ENCODE peak calls at places on chromosomes 5 and 9, in seven cellular contexts. G is activated CD4-positive, alpha-beta T cell treated with anti-CD3 and anti-CD28 coated beads for 36 hours; B is ACHN; M is NAMALWA; O is RWPE1; X is RPMI7951; H is stimulated activated CD8-positive, alpha-beta memory T cell treated with anti-CD3 and anti-CD28 coated beads, Interleukin-4, amount 100 ng/mL, for 4 hours. Z is an unnamed sample.
A peak's percentile ranks its signal among the peaks of the same experiment; 100 is the strongest.

GRCh38 chr5:95969646-95970358 is 8.2 kb upstream of the ELL2 start:
- DNase-seq in G (no peak), B (no peak), M (no peak), O (no peak), X (no peak), H (no peak), Z (no peak)

GRCh38 chr5:146290318-146290717 is 48.3 kb upstream of the POU4F3 start:
- DNase-seq in G (no peak), B (no peak), M (peak; percentile 14), O (no peak), X (no peak), H (no peak), Z (no peak)

GRCh38 chr5:132011561-132012384 is at the start of gene ACSL6:
- DNase-seq in G (peak; percentile 65), B (peak; percentile 8), M (no peak), O (peak; percentile 49), X (no peak), H (no peak), Z (peak; percentile 16)

GRCh38 chr5:119270121-119270565 is 85.7 kb upstream of the TNFAIP8 start:
- DNase-seq in G (no peak), B (no peak), M (no peak), O (no peak), X (no peak), H (no peak), Z (no peak)

GRCh38 chr5:67267522-67268232 is 71.1 kb upstream of the CD180 start:
- DNase-seq in G (no peak), B (no peak), M (no peak), O (peak; percentile 32), X (peak; percentile 50), H (no peak), Z (no peak)

GRCh38 chr9:5612187-5612535 is 16.7 kb upstream of the RIC1 start:
- DNase-seq in G (no peak), B (no peak), M (no peak), O (no peak), X (no peak), H (no peak), Z (no peak)

GRCh38 chr5:37075399-37075950 is 173.7 kb downstream of the CPLANE1 start:
- DNase-seq in G (no peak), B (no peak), M (no peak), O (no peak), X (no peak), H (no peak), Z (no peak)

GRCh38 chr9:16223074-16223871 is 647.2 kb downstream of the BNC2 start:
- DNase-seq in G (no peak), B (no peak), M (no peak), O (no peak), X (no peak), H (no peak), Z (peak; percentile 16)

GRCh38 chr5:98543490-98543889 is 230.0 kb upstream of the RGMB start:
- DNase-seq in G (no peak), B (no peak), M (no peak), O (no peak), X (no peak), H (no peak), Z (no peak)

Z was measured in SW480.